ENCODE peak calls at places on chromosomes 2 and 18, in eight cellular contexts. Y is transverse colon, Z is tibial artery, A is cardiac muscle cell, K is uterus, B is colonic mucosa, T is heart left ventricle, X is pancreas. O is an unnamed sample. For H3K4me1, the result is how much of the 10 kb centered on the place peaks cover.

GRCh38 chr2:227616631-227617030 is 667 bp upstream of the SCYGR4 start:
- DNase-seq in Y (no peak), Z (no peak), A (no peak), K (no peak), B (no peak), T (no peak), X (no peak), O (no peak)

GRCh38 chr2:164651361-164651760 is 30.1 kb upstream of the GRB14 start:
- DNase-seq in Y (no peak), Z (no peak), A (no peak), K (no peak), B (no peak), T (no peak), X (no peak), O (no peak)

GRCh38 chr18:11324956-11325873 is 175.8 kb upstream of the PIEZO2 start:
- DNase-seq in Y (no peak), Z (no peak), A (no peak), K (no peak), B (no peak), T (no peak), X (no peak), O (no peak)

GRCh38 chr2:71686781-71687180 is 233.4 kb downstream of the DYSF start:
- DNase-seq in Y (no peak), Z (no peak), A (no peak), K (no peak), B (no peak), T (no peak), X (no peak), O (no peak)

GRCh38 chr2:70328921-70329561 is 27.2 kb upstream of the FAM136A start:
- DNase-seq in Y (peak), Z (no peak), A (no peak), K (no peak), B (peak), T (no peak), X (peak), O (no peak)

GRCh38 chr2:229417906-229418305 is 146.8 kb upstream of the PID1 start:
- DNase-seq in Y (no peak), Z (no peak), A (no peak), K (no peak), B (no peak), T (no peak), X (no peak), O (no peak)

GRCh38 chr2:71685073-71685848 is 231.9 kb downstream of the DYSF start:
- DNase-seq in Y (no peak), Z (peak), A (no peak), K (no peak), B (no peak), T (no peak), X (no peak), O (no peak)

GRCh38 chr2:101063352-101063751 is 61.3 kb downstream of the RPL31 start:
- DNase-seq in Y (no peak), Z (no peak), A (no peak), K (no peak), B (no peak), T (no peak), X (no peak), O (no peak)

GRCh38 chr2:107811376-107811775 is 15.3 kb upstream of the RGPD4 start:
- DNase-seq in Y (no peak), Z (no peak), A (no peak), K (no peak), B (no peak), T (no peak), X (no peak), O (no peak)

GRCh38 chr2:105873721-105874120 is 129.0 kb downstream of the NCK2 start:
- DNase-seq in Y (no peak), Z (no peak), A (no peak), K (no peak), B (no peak), T (peak), X (no peak), O (no peak)

GRCh38 chr2:198143156-198143555 is 338.8 kb downstream of the PLCL1 start:
- DNase-seq in Y (no peak), Z (no peak), A (no peak), K (no peak), B (no peak), T (no peak), X (no peak), O (no peak)

GRCh38 chr18:10558967-10559298 is 33.1 kb downstream of the NAPG start:
- DNase-seq in Y (no peak), Z (no peak), A (no peak), K (no peak), B (no peak), T (no peak), X (no peak), O (no peak)

GRCh38 chr2:20879221-20879620 is 56.3 kb upstream of the LDAH start:
- DNase-seq in Y (no peak), Z (no peak), A (no peak), K (no peak), B (no peak), T (no peak), X (no peak), O (no peak)

GRCh38 chr2:158776236-158776635 is 18.9 kb upstream of the DAPL1 start:
- DNase-seq in Y (no peak), Z (no peak), A (no peak), K (no peak), B (no peak), T (no peak), X (no peak), O (no peak)

GRCh38 chr2:98503481-98504096 is 58.9 kb downstream of the INPP4A start:
- DNase-seq in Y (no peak), Z (no peak), A (no peak), K (no peak), B (no peak), T (no peak), X (no peak), O (no peak)

DNA sequence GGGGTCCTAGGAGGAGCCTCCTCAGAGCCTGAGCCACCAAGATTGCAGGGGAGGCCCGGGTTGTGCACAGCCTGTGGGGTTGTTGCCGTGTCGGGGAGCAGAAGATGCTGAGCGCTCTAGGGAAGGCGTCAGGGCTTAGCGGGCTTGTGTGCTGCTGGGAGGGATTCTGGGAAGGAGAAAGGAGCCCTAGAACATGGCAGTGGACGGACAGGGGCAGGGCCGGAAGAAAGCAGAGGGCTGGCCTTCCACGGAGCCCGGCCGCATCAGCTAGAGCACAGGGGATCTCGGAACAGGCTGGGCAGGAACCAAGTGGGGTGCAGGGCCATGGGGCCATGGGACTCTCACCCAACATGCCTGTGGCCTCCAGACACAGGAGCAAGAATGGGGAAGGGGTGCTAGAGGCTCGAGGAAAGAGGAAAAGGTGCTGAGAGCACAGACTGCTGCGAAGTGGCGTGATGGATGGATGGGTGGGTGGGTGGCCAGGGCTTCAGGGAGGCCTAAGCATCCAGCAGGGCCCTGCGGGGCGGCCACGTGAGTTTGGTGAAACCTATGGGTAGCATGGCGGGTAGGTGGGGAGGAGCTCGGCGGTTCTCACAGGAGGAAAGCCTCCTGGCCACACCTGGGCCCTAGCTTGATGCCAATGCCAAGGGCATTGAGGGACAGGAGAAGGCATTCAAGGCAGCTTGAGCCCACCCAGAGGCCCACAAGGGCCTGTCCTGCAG is 35.8 kb downstream of the MTERF4 start:
- DNase-seq in Y (no peak), Z (no peak), A (no peak), K (no peak), B (peak), T (no peak), X (no peak), O (no peak)
- H3K27ac ChIP-seq in Y (no peak), Z (no peak), A (no peak), K (no peak), B (no peak), T (no peak), X (no peak), O (no peak)

DNA sequence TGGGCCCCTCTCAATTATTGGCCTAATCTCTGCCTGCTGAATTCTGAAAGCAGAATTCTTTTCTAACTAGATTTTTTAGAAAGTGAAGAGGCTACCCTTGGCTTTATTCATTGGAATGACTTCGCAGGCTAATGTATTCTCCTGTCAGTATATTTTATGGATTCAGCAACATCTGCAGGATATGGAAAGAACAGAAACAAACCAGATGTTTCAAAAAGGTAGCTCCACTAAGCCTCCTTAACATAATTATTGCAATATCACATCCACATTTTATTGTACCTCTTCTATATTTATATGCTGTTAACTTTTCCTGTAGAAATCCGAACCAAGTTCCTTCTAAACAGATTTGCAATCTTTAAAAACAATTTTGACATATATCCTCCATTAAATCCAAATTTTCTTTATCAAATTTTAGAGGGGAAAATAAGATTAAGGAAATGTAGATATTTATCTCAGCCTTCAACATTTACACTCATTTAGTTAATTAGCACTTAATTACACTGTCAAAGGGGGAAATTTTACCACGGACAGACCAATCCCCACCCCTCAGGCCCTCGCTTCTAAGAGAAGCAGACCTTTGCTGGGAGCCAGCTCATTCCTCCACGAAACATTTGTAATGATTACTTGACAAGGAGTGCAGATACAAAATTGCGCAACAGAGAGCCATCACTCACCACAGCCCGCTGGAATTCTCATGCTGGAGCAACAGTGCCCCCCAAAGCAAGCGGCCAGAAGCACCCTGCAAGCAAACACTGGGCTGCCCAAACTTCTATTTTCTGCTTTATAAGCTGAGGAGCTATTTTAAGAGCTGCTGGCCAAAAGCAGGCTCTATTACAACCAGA is 253.4 kb downstream of the ETAA1 start:
- DNase-seq in Y (peak), Z (peak), A (peak), K (peak), B (peak), T (peak), X (peak), O (peak)
- TF ChIP-seq CTCF in Y (peak), Z (peak), A (peak), K (peak), B (peak), T (peak), X (peak), O (peak)

GRCh38 chr2:42107249-42108042 is 59.6 kb downstream of the PKDCC start:
- DNase-seq in Y (no peak), Z (no peak), A (no peak), K (no peak), B (no peak), T (no peak), X (no peak), O (no peak)

GRCh38 chr2:42106257-42106816 is 58.5 kb downstream of the PKDCC start:
- DNase-seq in Y (no peak), Z (no peak), A (no peak), K (no peak), B (no peak), T (no peak), X (no peak), O (no peak)

GRCh38 chr2:42110974-42111322 is 58.2 kb upstream of the EML4 start:
- DNase-seq in Y (no peak), Z (no peak), A (no peak), K (no peak), B (no peak), T (no peak), X (no peak), O (no peak)

GRCh38 chr2:42110287-42110973 is 58.7 kb upstream of the EML4 start:
- DNase-seq in Y (no peak), Z (no peak), A (no peak), K (no peak), B (no peak), T (no peak), X (no peak), O (no peak)

DNA sequence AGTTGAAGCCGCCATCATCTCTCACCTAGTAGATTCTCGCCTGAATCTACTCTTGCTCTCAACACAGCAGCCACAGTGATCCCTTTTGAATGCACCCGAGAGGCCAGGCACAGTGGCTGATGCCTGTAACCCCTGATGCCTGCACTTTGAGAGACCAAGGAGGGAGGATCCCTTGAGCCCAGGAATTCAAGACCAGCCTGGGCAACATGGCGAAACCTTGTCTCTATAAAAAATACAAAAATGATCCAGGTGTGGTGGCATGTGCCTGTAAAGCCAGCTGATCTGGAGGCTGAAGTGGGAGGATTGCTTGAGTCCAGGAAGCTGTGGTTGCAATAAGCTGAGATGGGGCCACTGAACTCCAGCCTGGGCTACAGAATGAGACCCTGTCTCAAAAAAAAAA is 60.3 kb upstream of the EML4 start:
- DNase-seq in Y (no peak), Z (no peak), A (no peak), K (no peak), B (no peak), T (no peak), X (no peak), O (no peak)
- H3K4me1 ChIP-seq in Y (under half), Z (under half), A (under half), K (under half), B (under half), T (under half), X (under half), O (under half)

GRCh38 chr2:30232027-30232800 is 880 bp downstream of the LBH start:
- DNase-seq in Y (peak), Z (peak), A (peak), K (peak), B (peak), T (peak), X (peak), O (no peak)
- H3K27ac ChIP-seq in Y (peak), Z (peak), A (peak), K (peak), B (peak), T (peak), X (peak), O (peak)

GRCh38 chr2:6793913-6794312 is 71.8 kb downstream of the CMPK2 start:
- DNase-seq in Y (no peak), Z (no peak), A (no peak), K (no peak), B (no peak), T (no peak), X (no peak), O (no peak)

GRCh38 chr2:6793371-6793770 is 72.3 kb downstream of the CMPK2 start:
- DNase-seq in Y (no peak), Z (no peak), A (no peak), K (no peak), B (no peak), T (no peak), X (no peak), O (no peak)

GRCh38 chr2:6794484-6794883 is 71.2 kb downstream of the CMPK2 start:
- DNase-seq in Y (no peak), Z (no peak), A (no peak), K (no peak), B (no peak), T (no peak), X (no peak), O (no peak)

GRCh38 chr2:6789559-6790138 is 76.1 kb downstream of the CMPK2 start:
- DNase-seq in Y (no peak), Z (no peak), A (no peak), K (no peak), B (no peak), T (no peak), X (no peak), O (no peak)

GRCh38 chr2:6791682-6792081 is 74.0 kb downstream of the CMPK2 start:
- DNase-seq in Y (no peak), Z (no peak), A (no peak), K (no peak), B (no peak), T (no peak), X (no peak), O (no peak)
- TF ChIP-seq CTCF in Y (no peak), Z (no peak), A (no peak), K (no peak), B (no peak), T (no peak), X (no peak), O (no peak)

GRCh38 chr18:36735130-36735529 is 93.7 kb downstream of the TPGS2 start:
- DNase-seq in Y (no peak), Z (no peak), A (no peak), K (no peak), B (no peak), T (no peak), X (no peak), O (no peak)

GRCh38 chr18:36737321-36737720 is 91.5 kb downstream of the TPGS2 start:
- DNase-seq in Y (no peak), Z (no peak), A (no peak), K (no peak), B (no peak), T (no peak), X (no peak), O (no peak)

GRCh38 chr18:36734589-36734988 is 94.2 kb downstream of the TPGS2 start:
- DNase-seq in Y (no peak), Z (no peak), A (no peak), K (no peak), B (no peak), T (no peak), X (no peak), O (no peak)

GRCh38 chr18:36733150-36733549 is 95.7 kb downstream of the TPGS2 start:
- DNase-seq in Y (no peak), Z (no peak), A (no peak), K (no peak), B (no peak), T (no peak), X (no peak), O (no peak)

GRCh38 chr18:36736094-36736493 is 92.7 kb downstream of the TPGS2 start:
- DNase-seq in Y (no peak), Z (no peak), A (no peak), K (no peak), B (no peak), T (no peak), X (no peak), O (no peak)
- H3K4me1 ChIP-seq in Y (under half), Z (under half), A (under half), K (under half), B (under half), T (under half), X (under half), O (under half)

GRCh38 chr2:224085246-224085645 is 46.2 kb upstream of the SERPINE2 start:
- DNase-seq in Y (no peak), Z (no peak), A (no peak), K (no peak), B (no peak), T (no peak), X (no peak), O (no peak)
- H3K27ac ChIP-seq in Y (peak), Z (no peak), A (no peak), K (peak), B (no peak), T (no peak), X (no peak), O (peak)

DNA sequence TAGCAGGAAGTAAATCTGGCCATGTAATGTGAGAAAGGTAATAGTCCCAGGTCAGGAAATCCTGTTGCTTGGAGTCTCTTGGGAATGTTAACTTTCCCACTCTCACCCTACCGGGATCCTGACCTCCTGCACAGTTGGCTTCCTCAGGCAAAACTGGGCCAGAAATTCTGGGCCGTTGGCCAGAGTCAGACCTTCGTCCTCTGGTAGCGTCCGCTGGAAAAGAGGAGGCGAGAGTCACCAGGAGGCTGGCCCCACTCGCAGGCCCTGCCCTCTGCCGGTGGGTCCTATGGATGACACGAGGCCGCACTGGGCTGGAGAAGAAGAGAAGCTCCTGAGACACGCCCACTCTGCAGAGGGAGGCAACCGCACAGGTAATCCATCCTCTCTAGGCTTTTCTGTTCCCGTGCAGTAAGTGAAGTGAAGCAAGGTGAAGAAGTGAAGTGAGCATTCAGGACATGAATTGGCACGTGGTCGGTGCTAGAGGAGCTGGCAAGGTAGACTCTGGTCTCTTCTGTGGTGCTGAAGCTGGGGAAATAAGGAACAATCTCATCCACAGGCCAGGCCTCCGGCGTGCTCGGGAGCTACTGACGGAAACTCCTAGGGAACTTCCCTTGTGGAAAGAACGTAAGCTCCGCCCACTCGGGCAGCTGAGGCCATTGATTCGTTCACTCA is 182.7 kb upstream of the GLI2 start:
- DNase-seq in Y (peak), Z (peak), A (peak), K (peak), B (peak), T (peak), X (peak), O (peak)
- TF ChIP-seq CTCF in Y (peak), Z (peak), A (peak), K (peak), B (peak), T (peak), X (peak), O (peak)

GRCh38 chr2:1249897-1250687 is 163.2 kb upstream of the TPO start:
- DNase-seq in Y (no peak), Z (no peak), A (no peak), K (no peak), B (no peak), T (no peak), X (no peak), O (no peak)

GRCh38 chr2:1245193-1245592 is 168.1 kb upstream of the TPO start:
- DNase-seq in Y (no peak), Z (no peak), A (no peak), K (no peak), B (no peak), T (no peak), X (no peak), O (no peak)

GRCh38 chr2:1251520-1251919 is 161.7 kb upstream of the TPO start:
- DNase-seq in Y (no peak), Z (no peak), A (no peak), K (no peak), B (no peak), T (no peak), X (no peak), O (no peak)

GRCh38 chr2:1246239-1246638 is 167.0 kb upstream of the TPO start:
- DNase-seq in Y (no peak), Z (no peak), A (no peak), K (no peak), B (no peak), T (no peak), X (no peak), O (no peak)

GRCh38 chr2:1248187-1248586 is 165.1 kb upstream of the TPO start:
- DNase-seq in Y (no peak), Z (no peak), A (no peak), K (no peak), B (no peak), T (no peak), X (no peak), O (no peak)
- H3K4me1 ChIP-seq in Y (under half), Z (under half), A (under half), K (under half), B (under half), T (under half), X (under half), O (under half)